ENCODE peak calls at places on chromosomes 3 and 15, in five cellular contexts. One of them, this sample, is unnamed.
A peak's percentile ranks its signal among the peaks of the same experiment; 100 is the strongest.

GRCh38 chr15:70643783-70644125 is 119.6 kb downstream of the UACA start:
- DNase-seq in HepG2: peak; percentile 66
- DNase-seq in A549: peak; percentile 42
- DNase-seq in H1: no peak
- DNase-seq in K562: no peak
- DNase-seq in this sample: no peak

GRCh38 chr3:109977903-109978302 is 640.6 kb upstream of the DPPA4 start:
- DNase-seq in HepG2: no peak
- DNase-seq in A549: no peak
- DNase-seq in H1: no peak
- DNase-seq in K562: no peak
- DNase-seq in this sample: no peak

GRCh38 chr3:150504473-150504872 is 41.8 kb downstream of the SERP1 start:
- DNase-seq in HepG2: no peak
- DNase-seq in A549: no peak
- DNase-seq in H1: no peak
- DNase-seq in K562: no peak
- DNase-seq in this sample: no peak

GRCh38 chr3:120793601-120794000 is 51.1 kb downstream of the GTF2E1 start:
- DNase-seq in HepG2: no peak
- DNase-seq in A549: no peak
- DNase-seq in H1: no peak
- DNase-seq in K562: no peak
- DNase-seq in this sample: no peak

GRCh38 chr15:101675796-101676582 is 23.8 kb upstream of the TM2D3 start:
- DNase-seq in HepG2: no peak
- DNase-seq in A549: peak; percentile 34
- DNase-seq in H1: no peak
- DNase-seq in K562: no peak
- DNase-seq in this sample: no peak

GRCh38 chr3:106685751-106686150 is 691.5 kb upstream of the CCDC54 start:
- DNase-seq in HepG2: no peak
- DNase-seq in A549: no peak
- DNase-seq in H1: no peak
- DNase-seq in K562: no peak
- DNase-seq in this sample: no peak

GRCh38 chr3:147427796-147428195 is 18.6 kb downstream of the ZIC1 start:
- DNase-seq in HepG2: no peak
- DNase-seq in A549: no peak
- DNase-seq in H1: no peak
- DNase-seq in K562: no peak
- DNase-seq in this sample: no peak

GRCh38 chr3:28575748-28576589 is 227.3 kb upstream of the AZI2 start:
- DNase-seq in HepG2: no peak
- DNase-seq in A549: no peak
- DNase-seq in H1: no peak
- DNase-seq in K562: no peak
- DNase-seq in this sample: no peak

GRCh38 chr3:34780294-34780693 is 859.0 kb upstream of the ARPP21 start:
- DNase-seq in HepG2: no peak
- DNase-seq in A549: no peak
- DNase-seq in H1: no peak
- DNase-seq in K562: no peak
- DNase-seq in this sample: no peak

GRCh38 chr3:125028657-125029056 is 27.1 kb downstream of the HEG1 start:
- DNase-seq in HepG2: no peak
- DNase-seq in A549: no peak
- DNase-seq in H1: no peak
- DNase-seq in K562: no peak
- DNase-seq in this sample: no peak

GRCh38 chr15:101676965-101677364 is 24.8 kb upstream of the TM2D3 start:
- DNase-seq in HepG2: no peak
- DNase-seq in A549: no peak
- DNase-seq in H1: no peak
- DNase-seq in K562: no peak
- DNase-seq in this sample: no peak

GRCh38 chr15:101011582-101011981 is 92.4 kb downstream of the LRRK1 start:
- DNase-seq in HepG2: no peak
- DNase-seq in A549: no peak
- DNase-seq in H1: no peak
- DNase-seq in K562: no peak
- DNase-seq in this sample: no peak

GRCh38 chr15:63107895-63108546 is 13.6 kb upstream of the LACTB start:
- DNase-seq in HepG2: peak; percentile 98
- DNase-seq in A549: peak; percentile 93
- DNase-seq in H1: no peak
- DNase-seq in K562: no peak
- DNase-seq in this sample: no peak
- TF ChIP-seq RAD21 in HepG2: peak; percentile 30
- TF ChIP-seq RAD21 in A549: peak; percentile 43
- TF ChIP-seq RAD21 in H1: no peak
- TF ChIP-seq RAD21 in K562: no peak
- TF ChIP-seq RAD21 in this sample: no peak

DNA sequence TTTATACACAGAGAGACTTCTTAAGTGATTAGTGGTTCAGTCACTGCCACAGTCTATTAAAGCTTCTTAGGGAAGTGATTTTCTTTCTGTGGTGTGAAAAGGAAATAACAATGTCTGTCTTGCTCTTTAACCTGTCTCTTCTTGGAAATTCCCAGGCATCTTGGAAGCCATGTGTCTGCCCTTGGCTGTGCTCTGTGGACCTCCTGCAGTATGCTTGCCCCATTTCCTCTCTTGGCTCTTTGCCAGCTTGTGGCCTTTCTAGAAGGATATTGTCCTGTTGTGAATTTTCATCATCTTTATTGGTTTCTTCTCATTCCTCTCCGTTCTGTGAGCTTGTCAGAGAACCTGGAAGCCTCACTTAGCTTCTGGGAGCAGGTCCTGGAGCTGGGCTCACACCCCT is 338.4 kb upstream of the C2CD4B start:
- DNase-seq in HepG2: no peak
- DNase-seq in A549: no peak
- DNase-seq in H1: no peak
- DNase-seq in K562: no peak
- DNase-seq in this sample: no peak
- TF ChIP-seq KDM1A in HepG2: no peak
- TF ChIP-seq KDM1A in A549: no peak
- TF ChIP-seq KDM1A in H1: no peak
- TF ChIP-seq KDM1A in K562: no peak
- TF ChIP-seq KDM1A in this sample: no peak

DNA sequence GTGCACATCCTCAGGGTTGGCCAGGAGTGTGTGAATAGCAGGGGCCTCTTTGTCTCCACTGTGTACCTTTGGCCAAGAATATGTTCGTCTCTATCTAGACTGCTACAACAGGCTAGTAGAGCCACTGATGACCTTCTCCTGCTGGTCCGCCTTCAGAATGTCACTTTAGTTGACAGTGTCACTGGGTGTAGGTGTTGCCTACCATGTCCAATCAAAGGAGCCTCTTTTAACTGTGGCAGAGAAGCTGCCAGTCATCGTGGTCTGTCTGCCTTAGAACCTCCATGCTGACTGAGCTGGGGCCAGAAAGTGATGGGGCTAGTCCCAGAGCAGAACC is 40.1 kb downstream of the OXSR1 start:
- DNase-seq in HepG2: no peak
- DNase-seq in A549: no peak
- DNase-seq in H1: no peak
- DNase-seq in K562: no peak
- DNase-seq in this sample: no peak
- TF ChIP-seq CTCF in HepG2: no peak
- TF ChIP-seq CTCF in A549: no peak
- TF ChIP-seq CTCF in H1: no peak
- TF ChIP-seq CTCF in K562: no peak
- TF ChIP-seq CTCF in this sample: no peak

GRCh38 chr3:45546223-45546622 is 48.3 kb upstream of the LIMD1 start:
- DNase-seq in HepG2: no peak
- DNase-seq in A549: no peak
- DNase-seq in H1: no peak
- DNase-seq in K562: no peak
- DNase-seq in this sample: no peak

GRCh38 chr3:45546636-45547201 is 47.8 kb upstream of the LIMD1 start:
- DNase-seq in HepG2: peak; percentile 16
- DNase-seq in A549: no peak
- DNase-seq in H1: peak; percentile 13
- DNase-seq in K562: peak; percentile 74
- DNase-seq in this sample: no peak

GRCh38 chr3:45544719-45545296 is 49.7 kb upstream of the LIMD1 start:
- DNase-seq in HepG2: no peak
- DNase-seq in A549: no peak
- DNase-seq in H1: no peak
- DNase-seq in K562: peak; percentile 51
- DNase-seq in this sample: no peak

GRCh38 chr3:45544024-45544718 is 50.4 kb upstream of the LIMD1 start:
- DNase-seq in HepG2: peak; percentile 15
- DNase-seq in A549: no peak
- DNase-seq in H1: no peak
- DNase-seq in K562: no peak
- DNase-seq in this sample: no peak

GRCh38 chr3:45545476-45545875 is 49.1 kb upstream of the LIMD1 start:
- DNase-seq in HepG2: peak; percentile 75
- DNase-seq in A549: no peak
- DNase-seq in H1: no peak
- DNase-seq in K562: peak; percentile 72
- DNase-seq in this sample: no peak
- TF ChIP-seq RAD21 in HepG2: no peak
- TF ChIP-seq RAD21 in A549: no peak
- TF ChIP-seq RAD21 in H1: no peak
- TF ChIP-seq RAD21 in K562: no peak
- TF ChIP-seq RAD21 in this sample: no peak

GRCh38 chr15:31387483-31388118 is 61.0 kb downstream of the KLF13 start:
- DNase-seq in HepG2: no peak
- DNase-seq in A549: no peak
- DNase-seq in H1: no peak
- DNase-seq in K562: no peak
- DNase-seq in this sample: no peak
- TF ChIP-seq KDM1A in HepG2: no peak
- TF ChIP-seq KDM1A in A549: no peak
- TF ChIP-seq KDM1A in H1: no peak
- TF ChIP-seq KDM1A in K562: no peak
- TF ChIP-seq KDM1A in this sample: no peak

This sample was measured in GM12878.